ENCODE peak calls at places on chromosome X, in four cellular contexts. One of them, this sample, is unnamed. For H3K9me3, the result is how much of the 10 kb centered on the place peaks cover.

GRCh38 chrX:71995122-71995521 is 84.5 kb downstream of the NHSL2 start:
- DNase-seq in ascending aorta: no peak
- DNase-seq in H9: no peak
- DNase-seq in endodermal cell: no peak
- DNase-seq in this sample: no peak

GRCh38 chrX:136856527-136856926 is 24.0 kb downstream of the RBMX start:
- DNase-seq in ascending aorta: no peak
- DNase-seq in H9: no peak
- DNase-seq in endodermal cell: no peak
- DNase-seq in this sample: no peak

GRCh38 chrX:103254171-103254824 is 657 bp downstream of the TCEAL8 start:
- DNase-seq in ascending aorta: no peak
- DNase-seq in H9: peak
- DNase-seq in endodermal cell: peak
- DNase-seq in this sample: peak

GRCh38 chrX:115330498-115331138 is 41.1 kb downstream of the LUZP4 start:
- DNase-seq in ascending aorta: no peak
- DNase-seq in H9: peak
- DNase-seq in endodermal cell: peak
- DNase-seq in this sample: no peak

GRCh38 chrX:12956704-12957541 is 18.0 kb upstream of the TMSB4X start:
- DNase-seq in ascending aorta: no peak
- DNase-seq in H9: no peak
- DNase-seq in endodermal cell: no peak
- DNase-seq in this sample: peak

GRCh38 chrX:65588795-65589194 is 54.2 kb upstream of the LAS1L start:
- DNase-seq in ascending aorta: no peak
- DNase-seq in H9: no peak
- DNase-seq in endodermal cell: no peak
- DNase-seq in this sample: no peak

GRCh38 chrX:118795528-118795927 is 28.1 kb upstream of the ZCCHC12 start:
- DNase-seq in ascending aorta: no peak
- DNase-seq in H9: no peak
- DNase-seq in endodermal cell: no peak
- DNase-seq in this sample: no peak

GRCh38 chrX:42783456-42783855 is 5.5 kb upstream of the PPP1R2C start:
- DNase-seq in ascending aorta: no peak
- DNase-seq in H9: no peak
- DNase-seq in endodermal cell: no peak
- DNase-seq in this sample: no peak

GRCh38 chrX:8484360-8484759 is 19.7 kb downstream of the VCX3B start:
- DNase-seq in ascending aorta: no peak
- DNase-seq in H9: no peak
- DNase-seq in endodermal cell: no peak
- DNase-seq in this sample: no peak

GRCh38 chrX:21479695-21480280 is 105.6 kb downstream of the CNKSR2 start:
- DNase-seq in ascending aorta: no peak
- DNase-seq in H9: no peak
- DNase-seq in endodermal cell: peak
- DNase-seq in this sample: peak

GRCh38 chrX:72495041-72495440 is 77.6 kb downstream of the HDAC8 start:
- DNase-seq in ascending aorta: no peak
- DNase-seq in H9: no peak
- DNase-seq in endodermal cell: no peak
- DNase-seq in this sample: no peak

GRCh38 chrX:471239-471638 is 84.5 kb upstream of the PPP2R3B start:
- DNase-seq in ascending aorta: no peak
- DNase-seq in H9: no peak
- DNase-seq in endodermal cell: no peak
- DNase-seq in this sample: no peak

GRCh38 chrX:39935414-39936064 is 162.2 kb downstream of the BCOR start:
- DNase-seq in ascending aorta: no peak
- DNase-seq in H9: peak
- DNase-seq in endodermal cell: peak
- DNase-seq in this sample: no peak

GRCh38 chrX:139121616-139122286 is 408.8 kb upstream of the F9 start:
- DNase-seq in ascending aorta: no peak
- DNase-seq in H9: no peak
- DNase-seq in endodermal cell: no peak
- DNase-seq in this sample: no peak

GRCh38 chrX:24298191-24298590 is 15.7 kb downstream of the SUPT20HL2 start:
- DNase-seq in ascending aorta: no peak
- DNase-seq in H9: peak
- DNase-seq in endodermal cell: peak
- DNase-seq in this sample: no peak

GRCh38 chrX:124223524-124223923 is 108.9 kb upstream of the TEX13D start:
- DNase-seq in ascending aorta: no peak
- DNase-seq in H9: peak
- DNase-seq in endodermal cell: peak
- DNase-seq in this sample: no peak

GRCh38 chrX:30981968-30982367 is 89.9 kb downstream of the FTHL17 start:
- DNase-seq in ascending aorta: no peak
- DNase-seq in H9: no peak
- DNase-seq in endodermal cell: no peak
- DNase-seq in this sample: no peak

GRCh38 chrX:151825927-151826471 is 86.7 kb upstream of the MAGEA4 start:
- DNase-seq in ascending aorta: no peak
- DNase-seq in H9: no peak
- DNase-seq in endodermal cell: no peak
- DNase-seq in this sample: no peak

GRCh38 chrX:23884427-23885024 is 23.2 kb downstream of the APOO start:
- DNase-seq in ascending aorta: no peak
- DNase-seq in H9: no peak
- DNase-seq in endodermal cell: no peak
- DNase-seq in this sample: no peak

GRCh38 chrX:31714797-31715196 is 643.0 kb upstream of the FTHL17 start:
- DNase-seq in ascending aorta: no peak
- DNase-seq in H9: no peak
- DNase-seq in endodermal cell: no peak
- DNase-seq in this sample: no peak

GRCh38 chrX:28787206-28787605 is 200.0 kb downstream of the IL1RAPL1 start:
- DNase-seq in ascending aorta: no peak
- DNase-seq in H9: no peak
- DNase-seq in endodermal cell: no peak
- DNase-seq in this sample: no peak

GRCh38 chrX:119507206-119507605 is 39.0 kb downstream of the SLC25A5 start:
- DNase-seq in ascending aorta: no peak
- DNase-seq in H9: no peak
- DNase-seq in endodermal cell: no peak
- DNase-seq in this sample: no peak

GRCh38 chrX:102624105-102624504 is 24.8 kb downstream of the ARMCX5 start:
- DNase-seq in ascending aorta: no peak
- DNase-seq in H9: no peak
- DNase-seq in endodermal cell: no peak
- DNase-seq in this sample: peak

GRCh38 chrX:78315745-78316144 is 11.7 kb downstream of the CYSLTR1 start:
- DNase-seq in ascending aorta: no peak
- DNase-seq in H9: no peak
- DNase-seq in endodermal cell: no peak
- DNase-seq in this sample: no peak

GRCh38 chrX:148133099-148133725 is 152.1 kb downstream of the FMR1NB start:
- DNase-seq in ascending aorta: no peak
- DNase-seq in H9: no peak
- DNase-seq in endodermal cell: no peak
- DNase-seq in this sample: no peak

GRCh38 chrX:14476169-14476568 is 53.2 kb upstream of the GLRA2 start:
- DNase-seq in ascending aorta: no peak
- DNase-seq in H9: no peak
- DNase-seq in endodermal cell: no peak
- DNase-seq in this sample: no peak

GRCh38 chrX:40092808-40093435 is 4.8 kb downstream of the BCOR start:
- DNase-seq in ascending aorta: no peak
- DNase-seq in H9: peak
- DNase-seq in endodermal cell: peak
- DNase-seq in this sample: no peak

GRCh38 chrX:110167952-110168451 is 149.9 kb downstream of the AMMECR1 start:
- DNase-seq in ascending aorta: no peak
- DNase-seq in H9: peak
- DNase-seq in endodermal cell: peak
- DNase-seq in this sample: no peak

GRCh38 chrX:11792461-11793421 is 34.7 kb downstream of the MSL3 start:
- DNase-seq in ascending aorta: no peak
- DNase-seq in H9: no peak
- DNase-seq in endodermal cell: no peak
- DNase-seq in this sample: no peak
- H3K27ac ChIP-seq in ascending aorta: no peak
- H3K27ac ChIP-seq in H9: no peak
- H3K27ac ChIP-seq in endodermal cell: no peak
- H3K27ac ChIP-seq in this sample: no peak

DNA sequence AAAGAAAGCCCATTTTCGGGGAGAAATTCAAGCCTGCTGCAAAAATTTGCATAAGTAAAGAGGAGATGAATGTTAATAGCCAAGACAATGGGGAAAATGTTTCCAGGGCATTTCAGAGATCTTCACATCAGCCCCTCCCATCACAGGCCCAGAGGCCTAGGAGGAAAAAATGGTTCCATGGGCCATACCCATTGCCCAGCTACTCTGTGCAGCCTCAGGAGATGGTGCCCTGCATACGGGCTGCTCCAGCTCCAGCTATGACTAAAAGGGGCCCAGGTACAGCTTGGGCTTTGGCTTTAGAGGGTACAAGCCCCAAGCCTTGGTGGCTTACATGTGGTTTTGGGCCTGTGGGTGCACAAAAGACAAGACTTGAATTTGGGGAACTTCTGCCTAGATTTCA is 168.0 kb upstream of the DIPK2B start:
- DNase-seq in ascending aorta: no peak
- DNase-seq in H9: no peak
- DNase-seq in endodermal cell: no peak
- DNase-seq in this sample: no peak
- H3K9me3 ChIP-seq in ascending aorta: under half
- H3K9me3 ChIP-seq in H9: under half
- H3K9me3 ChIP-seq in endodermal cell: under half
- H3K9me3 ChIP-seq in this sample: under half

DNA sequence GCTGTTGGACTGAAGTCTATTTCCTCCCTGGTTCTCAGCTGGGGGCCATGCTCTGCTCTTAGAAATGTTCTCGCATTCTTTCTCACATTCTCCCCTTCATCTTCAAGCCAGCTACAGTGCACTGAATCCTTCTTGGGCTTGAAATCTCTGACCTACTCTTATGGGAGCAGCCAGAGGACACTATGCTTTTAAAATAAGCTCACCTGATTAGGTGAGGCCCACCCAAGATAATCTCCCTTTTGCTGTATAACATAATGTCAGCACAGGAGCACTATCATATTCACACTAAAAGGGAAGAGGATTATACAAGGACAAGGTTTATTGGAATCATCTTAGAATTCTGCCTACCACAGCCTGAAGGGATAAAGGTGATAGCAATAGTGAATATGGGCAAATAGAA is 146.3 kb downstream of the ZNF674 start:
- DNase-seq in ascending aorta: no peak
- DNase-seq in H9: no peak
- DNase-seq in endodermal cell: no peak
- DNase-seq in this sample: no peak
- TF ChIP-seq CTCF in ascending aorta: no peak
- TF ChIP-seq CTCF in H9: no peak
- TF ChIP-seq CTCF in endodermal cell: no peak
- TF ChIP-seq CTCF in this sample: no peak

DNA sequence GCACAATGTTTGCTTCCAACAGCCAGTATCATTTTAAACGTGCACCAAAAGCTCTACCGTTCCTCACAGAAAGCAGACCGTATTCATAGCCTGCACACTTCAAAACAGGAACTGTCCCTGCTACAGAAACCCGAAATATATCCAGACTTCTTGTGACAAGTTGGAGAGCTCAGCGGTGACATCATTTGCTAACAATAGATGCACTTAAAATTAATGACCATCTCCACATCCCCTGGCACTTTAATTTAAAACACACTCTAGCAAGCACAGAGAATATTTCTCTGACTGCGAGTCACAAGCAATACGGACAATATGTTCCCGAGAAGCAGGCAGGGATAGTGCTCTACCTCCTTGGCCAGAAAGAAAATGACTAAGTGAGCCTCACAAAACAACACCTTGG is 2.5 kb downstream of the NYX start:
- DNase-seq in ascending aorta: no peak
- DNase-seq in H9: no peak
- DNase-seq in endodermal cell: no peak
- DNase-seq in this sample: peak
- H3K27ac ChIP-seq in ascending aorta: peak
- H3K27ac ChIP-seq in H9: no peak
- H3K27ac ChIP-seq in endodermal cell: no peak
- H3K27ac ChIP-seq in this sample: peak

GRCh38 chrX:153877571-153878261 is 8.3 kb downstream of the L1CAM start:
- DNase-seq in ascending aorta: no peak
- DNase-seq in H9: no peak
- DNase-seq in endodermal cell: peak
- DNase-seq in this sample: no peak
- H3K9me3 ChIP-seq in ascending aorta: under half
- H3K9me3 ChIP-seq in H9: under half
- H3K9me3 ChIP-seq in endodermal cell: under half
- H3K9me3 ChIP-seq in this sample: under half

This sample was measured in heart right ventricle.